ENCODE peak calls at places on chromosomes 16 and 17, in ten cellular contexts. M is neuronal stem cell, A is Peyer's patch, K is cardiac muscle cell, X is uterus, Q is heart left ventricle, Z is right cardiac atrium, F is neural progenitor cell, C is A549, T is SJSA1. V is an unnamed sample. For H3K4me1, the result is how much of the 10 kb centered on the place peaks cover.

GRCh38 chr16:15593235-15593634 is 49.7 kb downstream of the MARF1 start:
- DNase-seq in Z (peak), X (no peak), C (no peak), F (no peak), Q (no peak), M (no peak), A (no peak), K (no peak), T (no peak), V (no peak)

GRCh38 chr17:32314636-32315035 is 27.3 kb downstream of the C17orf75 start:
- DNase-seq in Z (no peak), F (no peak), T (no peak), X (no peak), C (no peak), A (no peak), Q (no peak), K (no peak), M (no peak), V (no peak)

GRCh38 chr16:84836234-84836647 is 16.5 kb downstream of the CRISPLD2 start:
- DNase-seq in Z (peak), M (peak), C (peak), A (no peak), X (peak), T (peak), K (peak), F (peak), Q (peak), V (peak)

GRCh38 chr17:77423589-77424451 is 283.1 kb downstream of the SEC14L1 start:
- DNase-seq in C (peak), T (peak), M (no peak), K (no peak), A (no peak), Q (peak), F (no peak), X (peak), Z (peak), V (peak)

GRCh38 chr16:11312718-11313492 is 31.8 kb upstream of the PRM1 start:
- DNase-seq in Z (peak), C (peak), T (peak), Q (no peak), A (peak), K (no peak), X (no peak), F (no peak), M (no peak), V (no peak)

GRCh38 chr16:27273670-27274522 is 5.3 kb upstream of the NSMCE1 start:
- DNase-seq in Z (no peak), F (no peak), Q (no peak), C (peak), K (no peak), M (no peak), X (no peak), T (no peak), A (no peak), V (no peak)

GRCh38 chr16:46899443-46900143 is 15.4 kb downstream of the GPT2 start:
- DNase-seq in Q (no peak), X (no peak), T (peak), A (no peak), F (no peak), Z (no peak), M (no peak), C (no peak), K (no peak), V (peak)

GRCh38 chr16:82671743-82672142 is 45.0 kb downstream of the CDH13 start:
- DNase-seq in Z (no peak), M (no peak), K (no peak), T (no peak), A (peak), C (no peak), X (no peak), Q (no peak), F (peak), V (no peak)

GRCh38 chr16:75075688-75076268 is 40.8 kb downstream of the LDHD start:
- DNase-seq in Q (no peak), M (no peak), A (no peak), C (no peak), K (no peak), F (no peak), T (no peak), X (no peak), Z (no peak), V (no peak)

GRCh38 chr16:642189-643049 is 791 bp downstream of the MCRIP2 start:
- DNase-seq in Z (peak), K (peak), F (peak), C (peak), X (no peak), T (no peak), M (no peak), Q (peak), A (peak), V (peak)

GRCh38 chr16:54929090-54930033 is 1.3 kb upstream of the IRX5 start:
- DNase-seq in M (peak), Z (peak), Q (peak), A (peak), X (peak), T (peak), K (peak), C (peak), F (peak), V (peak)

GRCh38 chr16:30112197-30113030 is 923 bp downstream of the GDPD3 start:
- DNase-seq in F (peak), Q (peak), K (peak), T (peak), Z (peak), X (peak), M (no peak), C (peak), A (peak), V (peak)

GRCh38 chr17:8997994-8998628 is 23.2 kb upstream of the NTN1 start:
- DNase-seq in Q (peak), A (peak), X (no peak), C (peak), T (peak), Z (peak), K (peak), F (peak), M (peak), V (peak)

GRCh38 chr16:20084624-20085226 is 11.0 kb upstream of the GPR139 start:
- DNase-seq in X (no peak), M (no peak), A (no peak), F (no peak), Q (no peak), Z (no peak), K (no peak), C (peak), T (no peak), V (no peak)

GRCh38 chr17:17988427-17988945 is 15.8 kb downstream of the DRC3 start:
- DNase-seq in Q (no peak), M (no peak), K (no peak), Z (no peak), T (no peak), C (no peak), X (no peak), F (no peak), A (no peak), V (no peak)

GRCh38 chr17:38729886-38730525 is at the start of gene CISD3:
- DNase-seq in K (peak), Q (peak), C (peak), A (peak), F (peak), Z (peak), X (peak), T (peak), M (peak), V (peak)

GRCh38 chr17:18954321-18954720 is 2.4 kb downstream of the SLC5A10 start:
- DNase-seq in X (no peak), F (no peak), K (no peak), T (no peak), M (no peak), C (no peak), A (no peak), Z (no peak), Q (no peak), V (no peak)

GRCh38 chr17:50902768-50903353 is 36.7 kb upstream of the TOB1 start:
- DNase-seq in A (no peak), X (no peak), C (no peak), Z (no peak), K (no peak), T (no peak), Q (no peak), M (peak), F (peak), V (no peak)

GRCh38 chr16:68090109-68090508 is 4.9 kb downstream of the NFATC3 start:
- DNase-seq in C (no peak), A (no peak), K (no peak), M (no peak), F (no peak), Z (no peak), Q (no peak), X (no peak), T (no peak), V (no peak)

GRCh38 chr16:22008215-22009142 is 568 bp downstream of the MOSMO start:
- DNase-seq in M (no peak), X (peak), C (peak), F (peak), A (peak), K (peak), T (no peak), Z (peak), Q (peak), V (peak)

GRCh38 chr17:48307814-48308411 is 122.1 kb downstream of the SKAP1 start:
- DNase-seq in Z (peak), K (peak), X (peak), A (peak), Q (peak), T (peak), F (peak), C (peak), M (peak), V (peak)

GRCh38 chr17:50949128-50950001 is 83.2 kb upstream of the TOB1 start:
- DNase-seq in Z (peak), X (no peak), A (peak), C (no peak), F (no peak), M (no peak), K (no peak), Q (no peak), T (no peak), V (peak)

GRCh38 chr17:29084476-29085148 is 41.7 kb downstream of the PIPOX start:
- DNase-seq in C (no peak), M (no peak), Z (no peak), K (no peak), T (no peak), A (no peak), F (peak), X (no peak), Q (no peak), V (no peak)

GRCh38 chr17:42387663-42388380 is 420 bp downstream of the STAT3 start:
- DNase-seq in T (peak), Z (peak), A (peak), F (peak), K (peak), M (no peak), C (no peak), X (peak), Q (no peak), V (peak)

GRCh38 chr16:87431926-87432325 is 39.8 kb downstream of the MAP1LC3B start:
- DNase-seq in M (no peak), C (no peak), Z (no peak), T (no peak), Q (no peak), K (peak), X (no peak), A (no peak), F (no peak), V (no peak)

GRCh38 chr17:62859146-62859545 is 51.0 kb upstream of the MARCHF10 start:
- DNase-seq in K (no peak), Z (no peak), X (no peak), A (no peak), Q (no peak), T (no peak), C (no peak), M (no peak), F (no peak), V (no peak)

GRCh38 chr17:53626286-53626685 is 196.4 kb upstream of the KIF2B start:
- DNase-seq in Z (no peak), K (no peak), X (no peak), C (peak), M (no peak), F (no peak), A (no peak), T (no peak), Q (no peak), V (no peak)

GRCh38 chr16:85344502-85345128 is 232.3 kb upstream of the CIBAR2 start:
- DNase-seq in K (no peak), A (no peak), Q (no peak), M (no peak), T (no peak), Z (peak), C (no peak), X (no peak), F (no peak), V (no peak)

GRCh38 chr17:76826290-76827138 is 41.7 kb upstream of the MGAT5B start:
- DNase-seq in C (no peak), Z (no peak), F (no peak), T (no peak), Q (no peak), M (no peak), K (peak), A (no peak), X (no peak), V (no peak)

GRCh38 chr17:57542518-57542917 is 202.6 kb downstream of the CCDC182 start:
- DNase-seq in F (no peak), A (no peak), K (no peak), Q (no peak), C (no peak), M (no peak), T (no peak), X (no peak), Z (no peak), V (no peak)

GRCh38 chr17:57540596-57540995 is 204.5 kb downstream of the CCDC182 start:
- DNase-seq in T (no peak), F (no peak), Q (no peak), A (no peak), X (no peak), C (no peak), K (no peak), Z (no peak), M (no peak), V (no peak)

GRCh38 chr17:57543230-57543629 is 201.9 kb downstream of the CCDC182 start:
- DNase-seq in F (no peak), Z (no peak), M (no peak), Q (no peak), A (no peak), C (no peak), K (no peak), X (no peak), T (no peak), V (no peak)

GRCh38 chr17:57541049-57541448 is 204.1 kb downstream of the CCDC182 start:
- DNase-seq in C (no peak), F (no peak), Q (no peak), X (no peak), T (no peak), Z (no peak), M (no peak), A (no peak), K (no peak), V (no peak)

DNA sequence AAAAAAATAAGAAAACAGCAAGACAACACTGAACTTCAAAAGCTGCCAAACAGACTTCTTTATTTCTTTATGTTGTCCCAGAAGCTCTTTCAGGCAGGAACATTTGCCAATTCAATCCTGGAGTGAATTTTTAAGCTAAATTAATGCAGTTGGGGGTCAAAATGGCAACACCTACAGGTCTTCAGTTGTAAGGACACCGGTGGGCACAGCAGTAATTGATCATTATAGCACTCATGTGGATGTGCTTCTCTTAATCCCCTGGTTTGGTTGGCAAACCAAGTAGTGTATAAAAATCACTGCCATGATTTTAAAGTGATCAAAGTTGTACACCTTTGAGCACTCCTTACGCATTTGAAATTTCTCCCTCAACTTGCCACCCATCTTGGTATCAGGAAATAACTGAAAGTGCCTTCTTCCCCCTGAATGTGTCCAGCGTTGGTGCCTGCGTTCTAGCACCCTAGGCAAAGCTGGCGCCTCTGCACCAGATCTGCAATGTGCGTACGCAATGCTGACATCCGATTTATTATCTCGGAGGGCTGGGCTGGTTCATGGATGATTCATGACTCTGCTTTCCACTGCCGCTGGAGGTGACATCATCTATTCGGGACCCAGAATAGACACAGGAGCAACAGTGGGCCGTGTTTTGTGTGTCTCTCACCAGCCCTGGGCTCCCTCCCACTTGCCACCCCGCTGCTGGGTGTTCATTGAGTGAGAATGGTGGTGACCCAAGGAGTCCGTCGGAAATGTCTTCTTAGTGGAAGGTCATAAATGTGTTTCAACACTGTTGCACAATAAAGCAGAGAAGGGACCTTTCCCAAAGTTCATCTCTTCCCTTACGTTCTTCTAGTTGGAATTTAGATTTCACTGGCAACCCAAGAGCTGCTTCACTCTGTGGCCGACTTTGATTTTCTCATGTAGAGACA is 203.4 kb downstream of the CCDC182 start:
- DNase-seq in X (peak), F (no peak), T (peak), C (peak), Z (peak), M (no peak), K (no peak), A (no peak), Q (peak), V (peak)
- H3K4me1 ChIP-seq in X (under half), F (half or more), T (under half), C (half or more), Z (under half), M (half or more), K (half or more), A (under half), Q (under half), V (under half)

GRCh38 chr17:30200086-30200485 is 35.4 kb downstream of the SLC6A4 start:
- DNase-seq in T (no peak), M (no peak), X (no peak), F (no peak), K (no peak), C (no peak), Z (no peak), Q (no peak), A (no peak), V (no peak)
- H3K4me1 ChIP-seq in T (under half), M (under half), X (under half), F (under half), K (under half), C (under half), Z (under half), Q (under half), A (under half), V (under half)

GRCh38 chr17:81347437-81347836 is 47.8 kb upstream of the BAHCC1 start:
- DNase-seq in X (no peak), T (no peak), K (no peak), M (no peak), Z (peak), Q (no peak), C (no peak), F (no peak), A (no peak), V (no peak)
- H3K4me1 ChIP-seq in X (under half), T (under half), K (under half), M (under half), Z (under half), Q (under half), C (under half), F (under half), A (under half), V (under half)

DNA sequence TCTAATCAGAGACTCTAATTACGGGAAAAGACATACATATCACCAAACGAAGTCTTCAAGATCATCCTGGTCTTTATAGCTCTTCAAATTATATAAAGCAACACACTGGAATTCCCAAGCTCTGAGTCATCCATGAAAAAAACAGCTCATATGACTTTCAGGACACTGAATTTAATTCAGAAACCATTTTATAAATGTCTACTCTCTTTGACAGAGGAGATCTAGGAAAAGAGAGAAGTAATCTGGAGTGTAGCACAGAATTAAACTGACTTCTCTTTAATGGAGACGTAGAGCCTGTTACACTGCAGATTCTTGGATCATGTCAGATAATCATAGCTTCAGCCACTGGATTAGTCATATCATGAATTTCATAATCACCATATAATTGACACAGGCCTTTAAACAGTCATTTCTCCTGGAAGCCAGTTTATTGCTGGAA is 86.8 kb upstream of the WSB1 start:
- DNase-seq in X (no peak), Q (no peak), A (no peak), T (no peak), C (peak), M (no peak), K (no peak), F (no peak), Z (no peak), V (no peak)
- H3K4me1 ChIP-seq in X (under half), Q (under half), A (under half), T (under half), C (under half), M (under half), K (under half), F (under half), Z (under half), V (under half)

GRCh38 chr17:78708510-78708973 is 73.5 kb downstream of the CYTH1 start:
- DNase-seq in T (peak), C (peak), Q (peak), M (peak), A (peak), Z (peak), F (peak), K (peak), X (peak), V (peak)
- H3K4me1 ChIP-seq in T (under half), C (under half), Q (under half), M (under half), A (under half), Z (under half), F (under half), K (under half), X (under half), V (under half)